ENCODE peak calls at places on chromosomes 2 and 18, in nine cellular contexts. One of them, this sample, is unnamed.

GRCh38 chr18:9647496-9648323 is 33.4 kb upstream of the PPP4R1 start:
- DNase-seq in K562: no peak
- DNase-seq in Karpas-422: peak; percentile 10
- DNase-seq in PC-9: peak; percentile 75
- DNase-seq in body of pancreas: no peak
- DNase-seq in neuronal stem cell: no peak
- DNase-seq in H1: no peak
- DNase-seq in left ventricle myocardium inferior: no peak
- DNase-seq in SK-N-SH: no peak
- DNase-seq in this sample: no peak

GRCh38 chr2:62319061-62319460 is 123.1 kb downstream of the B3GNT2 start:
- DNase-seq in K562: no peak
- DNase-seq in Karpas-422: no peak
- DNase-seq in PC-9: no peak
- DNase-seq in body of pancreas: no peak
- DNase-seq in neuronal stem cell: no peak
- DNase-seq in H1: no peak
- DNase-seq in left ventricle myocardium inferior: no peak
- DNase-seq in SK-N-SH: no peak
- DNase-seq in this sample: no peak

GRCh38 chr2:238601433-238602222 is 174.9 kb downstream of the ASB1 start:
- DNase-seq in K562: no peak
- DNase-seq in Karpas-422: no peak
- DNase-seq in PC-9: no peak
- DNase-seq in body of pancreas: no peak
- DNase-seq in neuronal stem cell: no peak
- DNase-seq in H1: no peak
- DNase-seq in left ventricle myocardium inferior: no peak
- DNase-seq in SK-N-SH: no peak
- DNase-seq in this sample: peak; percentile 18

GRCh38 chr2:190804182-190804795 is 76.3 kb upstream of the GLS start:
- DNase-seq in K562: no peak
- DNase-seq in Karpas-422: peak; percentile 56
- DNase-seq in PC-9: no peak
- DNase-seq in body of pancreas: no peak
- DNase-seq in neuronal stem cell: peak; percentile 8
- DNase-seq in H1: no peak
- DNase-seq in left ventricle myocardium inferior: no peak
- DNase-seq in SK-N-SH: no peak
- DNase-seq in this sample: no peak

GRCh38 chr2:231050018-231050901 is 6.4 kb upstream of the PSMD1 start:
- DNase-seq in K562: no peak
- DNase-seq in Karpas-422: no peak
- DNase-seq in PC-9: no peak
- DNase-seq in body of pancreas: peak; percentile 93
- DNase-seq in neuronal stem cell: no peak
- DNase-seq in H1: no peak
- DNase-seq in left ventricle myocardium inferior: no peak
- DNase-seq in SK-N-SH: no peak
- DNase-seq in this sample: no peak

GRCh38 chr2:138453815-138454214 is 47.8 kb upstream of the SPOPL start:
- DNase-seq in K562: no peak
- DNase-seq in Karpas-422: no peak
- DNase-seq in PC-9: no peak
- DNase-seq in body of pancreas: no peak
- DNase-seq in neuronal stem cell: no peak
- DNase-seq in H1: no peak
- DNase-seq in left ventricle myocardium inferior: no peak
- DNase-seq in SK-N-SH: no peak
- DNase-seq in this sample: no peak

GRCh38 chr18:35042389-35043066 is 1.3 kb downstream of the MAPRE2 start:
- DNase-seq in K562: peak; percentile 33
- DNase-seq in Karpas-422: peak; percentile 72
- DNase-seq in PC-9: no peak
- DNase-seq in body of pancreas: no peak
- DNase-seq in neuronal stem cell: no peak
- DNase-seq in H1: no peak
- DNase-seq in left ventricle myocardium inferior: no peak
- DNase-seq in SK-N-SH: no peak
- DNase-seq in this sample: no peak

GRCh38 chr18:37617623-37618022 is 52.0 kb upstream of the CELF4 start:
- DNase-seq in K562: no peak
- DNase-seq in Karpas-422: no peak
- DNase-seq in PC-9: no peak
- DNase-seq in body of pancreas: no peak
- DNase-seq in neuronal stem cell: no peak
- DNase-seq in H1: no peak
- DNase-seq in left ventricle myocardium inferior: no peak
- DNase-seq in SK-N-SH: no peak
- DNase-seq in this sample: no peak

GRCh38 chr18:48553236-48553635 is 14.4 kb downstream of the CTIF start:
- DNase-seq in K562: no peak
- DNase-seq in Karpas-422: no peak
- DNase-seq in PC-9: no peak
- DNase-seq in body of pancreas: no peak
- DNase-seq in neuronal stem cell: no peak
- DNase-seq in H1: no peak
- DNase-seq in left ventricle myocardium inferior: no peak
- DNase-seq in SK-N-SH: no peak
- DNase-seq in this sample: no peak
- H3K27ac ChIP-seq in K562: no peak overlapping the region
- H3K27ac ChIP-seq in Karpas-422: no peak overlapping the region
- H3K27ac ChIP-seq in PC-9: no peak overlapping the region
- H3K27ac ChIP-seq in body of pancreas: no peak overlapping the region
- H3K27ac ChIP-seq in neuronal stem cell: no peak overlapping the region
- H3K27ac ChIP-seq in H1: no peak overlapping the region
- H3K27ac ChIP-seq in left ventricle myocardium inferior: no peak overlapping the region
- H3K27ac ChIP-seq in SK-N-SH: no peak overlapping the region
- H3K27ac ChIP-seq in this sample: peak overlapping the region; percentile 7

GRCh38 chr2:54906711-54907110 is 143.5 kb downstream of the RTN4 start:
- DNase-seq in K562: no peak
- DNase-seq in Karpas-422: no peak
- DNase-seq in PC-9: no peak
- DNase-seq in body of pancreas: no peak
- DNase-seq in neuronal stem cell: no peak
- DNase-seq in H1: no peak
- DNase-seq in left ventricle myocardium inferior: no peak
- DNase-seq in SK-N-SH: no peak
- DNase-seq in this sample: no peak

GRCh38 chr2:54904836-54905235 is 145.4 kb downstream of the RTN4 start:
- DNase-seq in K562: no peak
- DNase-seq in Karpas-422: no peak
- DNase-seq in PC-9: no peak
- DNase-seq in body of pancreas: peak; percentile 20
- DNase-seq in neuronal stem cell: no peak
- DNase-seq in H1: no peak
- DNase-seq in left ventricle myocardium inferior: no peak
- DNase-seq in SK-N-SH: no peak
- DNase-seq in this sample: peak; percentile 22

GRCh38 chr2:54902763-54903162 is 147.5 kb downstream of the RTN4 start:
- DNase-seq in K562: no peak
- DNase-seq in Karpas-422: no peak
- DNase-seq in PC-9: no peak
- DNase-seq in body of pancreas: no peak
- DNase-seq in neuronal stem cell: no peak
- DNase-seq in H1: no peak
- DNase-seq in left ventricle myocardium inferior: no peak
- DNase-seq in SK-N-SH: no peak
- DNase-seq in this sample: no peak

GRCh38 chr2:54901224-54901986 is 148.8 kb downstream of the RTN4 start:
- DNase-seq in K562: no peak
- DNase-seq in Karpas-422: no peak
- DNase-seq in PC-9: no peak
- DNase-seq in body of pancreas: no peak
- DNase-seq in neuronal stem cell: no peak
- DNase-seq in H1: no peak
- DNase-seq in left ventricle myocardium inferior: no peak
- DNase-seq in SK-N-SH: no peak
- DNase-seq in this sample: no peak

DNA sequence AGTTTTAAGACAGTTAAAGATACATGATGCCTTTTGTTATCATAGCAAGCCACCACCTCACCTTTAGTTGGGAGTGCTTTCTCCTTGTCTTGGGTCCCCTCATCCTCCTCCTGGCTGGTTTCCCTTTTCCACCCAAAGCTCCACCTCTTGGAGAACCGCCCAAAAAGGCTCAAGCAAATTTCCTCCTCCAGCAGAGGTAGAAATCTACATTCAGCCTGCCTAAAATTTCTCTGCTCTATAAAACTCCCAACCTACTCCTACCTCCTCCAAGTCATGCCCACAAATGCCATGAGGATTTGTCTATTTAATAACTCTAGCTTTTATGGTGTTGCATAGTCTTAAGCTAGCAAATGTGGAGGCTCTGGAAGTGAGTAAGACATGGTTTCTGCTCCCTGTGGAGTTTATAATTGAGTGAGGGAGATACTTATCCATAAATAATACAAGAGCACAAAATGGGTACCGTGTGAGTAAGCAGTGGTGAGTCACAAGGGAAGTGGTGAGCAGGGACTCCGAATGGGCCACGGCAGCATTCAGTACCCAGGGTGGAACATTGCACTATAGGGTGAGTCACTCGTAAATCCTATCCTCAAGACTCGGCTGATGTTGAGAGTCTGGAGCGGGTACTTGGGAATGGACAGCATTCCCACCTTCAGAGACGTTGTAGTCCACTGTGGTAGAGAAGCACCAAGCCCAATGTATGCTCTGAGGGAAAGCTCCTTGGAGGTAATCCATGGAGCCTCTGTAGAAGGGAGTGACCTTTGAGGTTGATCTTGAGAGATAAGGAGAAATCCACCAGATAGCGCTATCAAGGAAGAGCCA is 146.3 kb downstream of the RTN4 start:
- DNase-seq in K562: no peak
- DNase-seq in Karpas-422: no peak
- DNase-seq in PC-9: peak; percentile 97
- DNase-seq in body of pancreas: no peak
- DNase-seq in neuronal stem cell: no peak
- DNase-seq in H1: peak; percentile 7
- DNase-seq in left ventricle myocardium inferior: no peak
- DNase-seq in SK-N-SH: no peak
- DNase-seq in this sample: peak; percentile 96
- H3K27ac ChIP-seq in K562: no peak overlapping the region
- H3K27ac ChIP-seq in Karpas-422: no peak overlapping the region
- H3K27ac ChIP-seq in PC-9: peak overlapping the region; percentile 85
- H3K27ac ChIP-seq in body of pancreas: no peak overlapping the region
- H3K27ac ChIP-seq in neuronal stem cell: no peak overlapping the region
- H3K27ac ChIP-seq in H1: no peak overlapping the region
- H3K27ac ChIP-seq in left ventricle myocardium inferior: no peak overlapping the region
- H3K27ac ChIP-seq in SK-N-SH: peak overlapping the region; percentile 92
- H3K27ac ChIP-seq in this sample: peak overlapping the region; percentile 90

GRCh38 chr2:15559379-15559778 is 1.8 kb downstream of the NBAS start:
- DNase-seq in K562: no peak
- DNase-seq in Karpas-422: no peak
- DNase-seq in PC-9: no peak
- DNase-seq in body of pancreas: no peak
- DNase-seq in neuronal stem cell: no peak
- DNase-seq in H1: no peak
- DNase-seq in left ventricle myocardium inferior: no peak
- DNase-seq in SK-N-SH: no peak
- DNase-seq in this sample: no peak

GRCh38 chr2:15561574-15562344 is 625 bp upstream of the NBAS start:
- DNase-seq in K562: peak; percentile 65
- DNase-seq in Karpas-422: peak; percentile 56
- DNase-seq in PC-9: no peak
- DNase-seq in body of pancreas: no peak
- DNase-seq in neuronal stem cell: no peak
- DNase-seq in H1: no peak
- DNase-seq in left ventricle myocardium inferior: no peak
- DNase-seq in SK-N-SH: peak; percentile 26
- DNase-seq in this sample: no peak

GRCh38 chr2:15560404-15560987 is 638 bp downstream of the NBAS start:
- DNase-seq in K562: peak; percentile 42
- DNase-seq in Karpas-422: peak; percentile 54
- DNase-seq in PC-9: no peak
- DNase-seq in body of pancreas: no peak
- DNase-seq in neuronal stem cell: no peak
- DNase-seq in H1: no peak
- DNase-seq in left ventricle myocardium inferior: no peak
- DNase-seq in SK-N-SH: peak; percentile 68
- DNase-seq in this sample: no peak

GRCh38 chr2:15560988-15561573 is at the start of gene NBAS:
- DNase-seq in K562: peak; percentile 79
- DNase-seq in Karpas-422: peak; percentile 84
- DNase-seq in PC-9: peak; percentile 74
- DNase-seq in body of pancreas: peak; percentile 81
- DNase-seq in neuronal stem cell: peak; percentile 82
- DNase-seq in H1: peak; percentile 38
- DNase-seq in left ventricle myocardium inferior: peak; percentile 84
- DNase-seq in SK-N-SH: peak; percentile 89
- DNase-seq in this sample: peak; percentile 39

DNA sequence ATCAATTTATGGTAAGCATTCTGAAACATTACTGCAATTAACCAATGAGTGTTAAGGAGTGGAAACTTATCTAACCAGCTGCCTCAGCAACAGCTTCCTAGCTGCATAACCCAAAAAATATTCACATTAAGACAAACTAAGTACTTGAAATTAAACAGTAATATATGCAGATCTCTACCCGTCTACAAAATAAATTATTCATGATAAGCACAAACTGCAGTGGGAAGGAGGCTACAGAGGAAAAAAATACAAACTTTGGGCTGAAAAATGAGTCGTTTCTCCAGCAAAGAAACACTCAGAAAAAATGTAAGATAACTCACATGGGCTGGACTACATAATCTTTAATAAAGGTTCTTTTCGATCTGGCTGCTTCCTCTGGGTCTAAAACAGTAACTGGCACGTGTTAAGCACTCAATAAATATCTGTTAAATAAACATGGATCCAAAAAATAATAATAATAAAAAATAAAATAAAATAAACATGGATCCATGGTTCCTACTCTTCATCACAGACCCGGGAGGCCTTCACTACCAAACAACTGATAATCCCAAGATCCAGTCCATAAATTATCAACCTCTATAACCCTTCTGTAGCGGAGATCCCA is 1.2 kb downstream of the NBAS start:
- DNase-seq in K562: peak; percentile 29
- DNase-seq in Karpas-422: no peak
- DNase-seq in PC-9: no peak
- DNase-seq in body of pancreas: no peak
- DNase-seq in neuronal stem cell: no peak
- DNase-seq in H1: no peak
- DNase-seq in left ventricle myocardium inferior: no peak
- DNase-seq in SK-N-SH: no peak
- DNase-seq in this sample: no peak
- H3K27ac ChIP-seq in K562: peak overlapping the region; percentile 95
- H3K27ac ChIP-seq in Karpas-422: peak overlapping the region; percentile 13
- H3K27ac ChIP-seq in PC-9: no peak overlapping the region
- H3K27ac ChIP-seq in body of pancreas: no peak overlapping the region
- H3K27ac ChIP-seq in neuronal stem cell: no peak overlapping the region
- H3K27ac ChIP-seq in H1: no peak overlapping the region
- H3K27ac ChIP-seq in left ventricle myocardium inferior: no peak overlapping the region
- H3K27ac ChIP-seq in SK-N-SH: peak overlapping the region; percentile 62
- H3K27ac ChIP-seq in this sample: peak overlapping the region; percentile 56

DNA sequence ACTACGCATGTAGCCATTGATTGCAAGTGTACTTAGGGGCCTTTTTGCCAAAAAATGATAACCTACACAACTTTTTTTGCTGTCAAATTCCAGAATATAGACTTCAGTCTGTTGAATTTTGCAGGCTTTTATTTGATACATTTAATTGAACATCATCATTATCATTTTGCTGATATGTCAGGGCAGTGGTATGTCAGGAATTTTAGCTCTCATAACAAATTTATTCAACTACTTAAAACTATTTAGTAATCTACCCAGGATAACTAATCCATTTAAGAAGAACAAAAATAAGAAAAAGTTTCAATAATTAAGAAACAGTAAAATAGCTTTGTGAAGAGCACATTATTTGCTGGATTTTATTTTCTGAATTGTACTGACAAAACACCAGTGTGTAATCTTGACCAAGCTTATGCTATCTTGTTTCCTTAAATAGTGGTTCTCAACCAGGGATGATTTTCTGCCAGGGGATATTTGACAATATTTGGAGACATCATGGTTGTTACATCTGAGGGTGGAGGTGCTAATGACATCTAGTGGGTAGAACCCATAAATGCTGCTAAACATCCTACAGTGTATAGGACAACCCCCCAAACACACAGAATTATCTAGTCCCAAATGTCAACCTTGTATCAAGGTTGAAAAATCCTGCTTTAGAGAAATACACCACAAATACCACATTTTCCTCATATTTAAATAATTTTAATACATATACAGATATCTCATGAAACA is 12.1 kb upstream of the TTN start:
- DNase-seq in K562: no peak
- DNase-seq in Karpas-422: peak; percentile 23
- DNase-seq in PC-9: no peak
- DNase-seq in body of pancreas: no peak
- DNase-seq in neuronal stem cell: no peak
- DNase-seq in H1: no peak
- DNase-seq in left ventricle myocardium inferior: no peak
- DNase-seq in SK-N-SH: no peak
- DNase-seq in this sample: no peak
- H3K27ac ChIP-seq in K562: no peak overlapping the region
- H3K27ac ChIP-seq in Karpas-422: no peak overlapping the region
- H3K27ac ChIP-seq in PC-9: no peak overlapping the region
- H3K27ac ChIP-seq in body of pancreas: no peak overlapping the region
- H3K27ac ChIP-seq in neuronal stem cell: no peak overlapping the region
- H3K27ac ChIP-seq in H1: no peak overlapping the region
- H3K27ac ChIP-seq in left ventricle myocardium inferior: peak overlapping the region; percentile 89
- H3K27ac ChIP-seq in SK-N-SH: no peak overlapping the region
- H3K27ac ChIP-seq in this sample: no peak overlapping the region

This sample was measured in epithelial cell of prostate.